ENCODE peak calls at places on chromosomes 13 and 19, in four cellular contexts. D, A, R and G are unnamed samples.

GRCh38 chr13:113658836-113659235 is 838 bp upstream of the ATP4B start:
- DNase-seq in D (no peak), A (peak; percentile 23), R (peak; percentile 54), G (no peak)

GRCh38 chr13:77079902-77080413 is 53.0 kb upstream of the FBXL3 start:
- DNase-seq in D (no peak), A (no peak), R (no peak), G (no peak)

GRCh38 chr13:41029629-41030028 is 10.5 kb upstream of the ELF1 start:
- DNase-seq in D (no peak), A (no peak), R (peak; percentile 16), G (no peak)

GRCh38 chr19:41876847-41877489 is at the start of gene CD79A:
- DNase-seq in D (no peak), A (no peak), R (peak; percentile 64), G (no peak)

GRCh38 chr13:98214008-98214643 is 37.1 kb upstream of the RNF113B start:
- DNase-seq in D (no peak), A (no peak), R (no peak), G (no peak)

GRCh38 chr19:53624776-53625540 is 6.8 kb upstream of the DPRX start:
- DNase-seq in D (no peak), A (no peak), R (no peak), G (no peak)

GRCh38 chr19:23758187-23759074 is at the start of gene ZNF681:
- DNase-seq in D (peak; percentile 59), A (peak; percentile 87), R (peak; percentile 96), G (peak; percentile 74)

GRCh38 chr19:43901395-43902390 is 33.4 kb downstream of the ZNF45 start:
- DNase-seq in D (peak; percentile 63), A (peak; percentile 78), R (peak; percentile 83), G (peak; percentile 64)

GRCh38 chr13:83943530-83944279 is 61.4 kb upstream of the SLITRK1 start:
- DNase-seq in D (no peak), A (no peak), R (no peak), G (no peak)

GRCh38 chr13:49540552-49540951 is 44.8 kb downstream of the PHF11 start:
- DNase-seq in D (no peak), A (no peak), R (no peak), G (peak; percentile 18)

GRCh38 chr13:62512194-62513141 is 1096.8 kb upstream of the PCDH20 start:
- DNase-seq in D (no peak), A (peak; percentile 42), R (peak; percentile 37), G (peak; percentile 3)

GRCh38 chr13:111384441-111385181 is 64.2 kb downstream of the TEX29 start:
- DNase-seq in D (no peak), A (peak; percentile 8), R (no peak), G (no peak)

GRCh38 chr19:7287716-7288115 is 6.5 kb downstream of the INSR start:
- DNase-seq in D (peak; percentile 49), A (no peak), R (no peak), G (peak; percentile 29)

GRCh38 chr13:79398169-79398568 is 7.9 kb downstream of the RBM26 start:
- DNase-seq in D (no peak), A (no peak), R (no peak), G (no peak)

GRCh38 chr13:26760835-26761582 is 423 bp upstream of the GPR12 start:
- DNase-seq in D (no peak), A (no peak), R (no peak), G (no peak)
- H3K4me3 ChIP-seq in D (no peak overlapping the region), A (peak overlapping the region; percentile 37), R (no peak overlapping the region), G (no peak overlapping the region)

GRCh38 chr19:6248341-6248740 is 31.4 kb downstream of the MLLT1 start:
- DNase-seq in D (no peak), A (no peak), R (no peak), G (no peak)
- TF ChIP-seq CTCF in D (no peak), A (no peak), R (no peak), G (no peak)

GRCh38 chr19:11577451-11578341 is at the start of gene ACP5:
- DNase-seq in D (no peak), A (no peak), R (no peak), G (no peak)

GRCh38 chr19:11578342-11579142 is 1.1 kb upstream of the ACP5 start:
- DNase-seq in D (no peak), A (peak; percentile 67), R (peak; percentile 80), G (no peak)

GRCh38 chr19:11581740-11582139 is 4.3 kb upstream of the ACP5 start:
- DNase-seq in D (no peak), A (no peak), R (no peak), G (no peak)

GRCh38 chr19:11576186-11576585 is 1.3 kb downstream of the ACP5 start:
- DNase-seq in D (no peak), A (no peak), R (no peak), G (no peak)

DNA sequence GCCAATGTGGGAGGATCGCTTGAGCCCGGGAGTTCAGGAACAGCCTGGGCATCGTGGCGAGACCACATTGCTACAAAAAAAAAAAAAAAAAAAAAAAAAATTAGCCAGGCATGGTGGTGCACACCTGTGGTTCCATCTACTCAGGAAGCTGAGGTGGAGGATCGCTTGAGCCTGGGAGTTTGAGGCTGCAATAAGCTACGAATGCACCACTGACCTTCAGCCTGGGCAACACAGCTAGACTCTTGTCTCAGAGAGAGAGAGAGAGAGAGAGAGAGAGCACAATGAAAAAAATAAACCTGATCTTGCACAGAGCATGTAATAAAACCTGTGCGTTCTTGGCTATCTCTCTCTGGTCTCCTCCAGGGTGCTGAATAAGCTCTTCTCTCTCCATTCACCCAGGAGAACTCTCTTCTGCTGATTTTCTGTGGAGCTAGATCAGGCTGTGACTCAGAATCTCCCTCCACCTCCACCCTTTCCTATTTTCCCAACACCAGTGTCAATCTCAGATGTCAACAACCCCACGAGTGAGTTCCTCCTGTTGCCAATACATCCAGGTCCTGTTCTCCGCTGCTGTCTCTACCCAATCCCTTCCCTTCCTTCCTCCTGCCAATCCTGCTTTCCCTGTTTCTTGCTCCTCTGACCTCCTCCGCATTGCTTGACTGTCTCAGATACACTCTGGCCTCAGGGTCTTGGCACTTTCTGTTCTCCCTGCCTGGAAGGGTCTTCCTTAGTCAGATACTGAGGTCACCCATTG is 3.4 kb upstream of the ACP5 start:
- DNase-seq in D (no peak), A (peak; percentile 46), R (no peak), G (no peak)
- H3K4me3 ChIP-seq in D (no peak overlapping the region), A (no peak overlapping the region), R (no peak overlapping the region), G (no peak overlapping the region)

GRCh38 chr13:31114641-31115040 is 47.1 kb downstream of the HSPH1 start:
- DNase-seq in D (no peak), A (no peak), R (no peak), G (no peak)
- TF ChIP-seq CTCF in D (no peak), A (no peak), R (no peak), G (no peak)

GRCh38 chr13:94708971-94709614 is 3.3 kb downstream of the SOX21 start:
- DNase-seq in D (no peak), A (no peak), R (no peak), G (no peak)
- H3K4me3 ChIP-seq in D (no peak overlapping the region), A (no peak overlapping the region), R (no peak overlapping the region), G (no peak overlapping the region)